ENCODE peak calls at places on chromosomes 12 and 14, in four cellular contexts. One of them, this sample, is unnamed.

GRCh38 chr14:81889529-81889928 is 355.9 kb upstream of the SEL1L start:
- DNase-seq in ELR: no peak
- DNase-seq in iPS-NIHi11: no peak
- DNase-seq in CMK: no peak
- DNase-seq in this sample: no peak

GRCh38 chr12:13116971-13117370 is 13.5 kb upstream of the GSG1 start:
- DNase-seq in ELR: no peak
- DNase-seq in iPS-NIHi11: no peak
- DNase-seq in CMK: no peak
- DNase-seq in this sample: no peak

GRCh38 chr12:104296718-104297117 is 6.8 kb upstream of the EID3 start:
- DNase-seq in ELR: no peak
- DNase-seq in iPS-NIHi11: no peak
- DNase-seq in CMK: no peak
- DNase-seq in this sample: no peak

GRCh38 chr14:105219753-105220152 is 28.6 kb upstream of the BTBD6 start:
- DNase-seq in ELR: no peak
- DNase-seq in iPS-NIHi11: no peak
- DNase-seq in CMK: no peak
- DNase-seq in this sample: no peak

GRCh38 chr14:96410119-96410518 is 18.2 kb downstream of the AK7 start:
- DNase-seq in ELR: no peak
- DNase-seq in iPS-NIHi11: no peak
- DNase-seq in CMK: no peak
- DNase-seq in this sample: no peak

GRCh38 chr12:52522346-52523011 is 2.3 kb upstream of the KRT5 start:
- DNase-seq in ELR: peak; percentile 3
- DNase-seq in iPS-NIHi11: peak; percentile 49
- DNase-seq in CMK: no peak
- DNase-seq in this sample: no peak

GRCh38 chr14:51627313-51627712 is 24.4 kb upstream of the FRMD6 start:
- DNase-seq in ELR: no peak
- DNase-seq in iPS-NIHi11: no peak
- DNase-seq in CMK: no peak
- DNase-seq in this sample: no peak

GRCh38 chr12:47237751-47238211 is 158.0 kb upstream of the AMIGO2 start:
- DNase-seq in ELR: no peak
- DNase-seq in iPS-NIHi11: no peak
- DNase-seq in CMK: no peak
- DNase-seq in this sample: no peak

GRCh38 chr12:125110641-125111360 is 45.6 kb downstream of the AACS start:
- DNase-seq in ELR: no peak
- DNase-seq in iPS-NIHi11: no peak
- DNase-seq in CMK: no peak
- DNase-seq in this sample: no peak

GRCh38 chr12:112185093-112185923 is 59.9 kb downstream of the TRAFD1 start:
- DNase-seq in ELR: no peak
- DNase-seq in iPS-NIHi11: no peak
- DNase-seq in CMK: no peak
- DNase-seq in this sample: no peak

GRCh38 chr12:48795550-48796455 is 6.9 kb upstream of the ADCY6 start:
- DNase-seq in ELR: peak; percentile 83
- DNase-seq in iPS-NIHi11: peak; percentile 93
- DNase-seq in CMK: no peak
- DNase-seq in this sample: no peak

GRCh38 chr12:53221203-53222076 is 10.6 kb downstream of the RARG start:
- DNase-seq in ELR: peak; percentile 65
- DNase-seq in iPS-NIHi11: peak; percentile 85
- DNase-seq in CMK: no peak
- DNase-seq in this sample: no peak

GRCh38 chr12:93047118-93047517 is 118.0 kb upstream of the EEA1 start:
- DNase-seq in ELR: no peak
- DNase-seq in iPS-NIHi11: no peak
- DNase-seq in CMK: no peak
- DNase-seq in this sample: no peak

This sample was measured in CD4-positive, alpha-beta memory T cell.